ENCODE peak calls at places on chromosomes 12 and 14, in eight cellular contexts. One of them, this sample, is unnamed.

GRCh38 chr12:108365324-108365723 is 26.2 kb upstream of the CMKLR1 start:
- DNase-seq in cardiac fibroblast: no peak
- DNase-seq in HL-60: no peak
- DNase-seq in Panc1: no peak
- DNase-seq in progenitor cell of endocrine pancreas: no peak
- DNase-seq in hepatocyte: no peak
- DNase-seq in GM23338: no peak
- DNase-seq in colonic mucosa: no peak
- DNase-seq in this sample: no peak

GRCh38 chr12:99498756-99499155 is 148.8 kb upstream of the GARIN6 start:
- DNase-seq in cardiac fibroblast: no peak
- DNase-seq in HL-60: no peak
- DNase-seq in Panc1: no peak
- DNase-seq in progenitor cell of endocrine pancreas: no peak
- DNase-seq in hepatocyte: no peak
- DNase-seq in GM23338: peak
- DNase-seq in colonic mucosa: no peak
- DNase-seq in this sample: no peak

GRCh38 chr12:30110505-30110904 is 326.8 kb upstream of the TMTC1 start:
- DNase-seq in cardiac fibroblast: no peak
- DNase-seq in HL-60: no peak
- DNase-seq in Panc1: no peak
- DNase-seq in progenitor cell of endocrine pancreas: no peak
- DNase-seq in hepatocyte: no peak
- DNase-seq in GM23338: no peak
- DNase-seq in colonic mucosa: no peak
- DNase-seq in this sample: no peak

GRCh38 chr12:54136844-54137580 is 51.8 kb downstream of the SMUG1 start:
- DNase-seq in cardiac fibroblast: no peak
- DNase-seq in HL-60: no peak
- DNase-seq in Panc1: no peak
- DNase-seq in progenitor cell of endocrine pancreas: no peak
- DNase-seq in hepatocyte: peak
- DNase-seq in GM23338: no peak
- DNase-seq in colonic mucosa: no peak
- DNase-seq in this sample: no peak

GRCh38 chr14:23299558-23299957 is 3.1 kb downstream of the PPP1R3E start:
- DNase-seq in cardiac fibroblast: peak
- DNase-seq in HL-60: peak
- DNase-seq in Panc1: no peak
- DNase-seq in progenitor cell of endocrine pancreas: no peak
- DNase-seq in hepatocyte: peak
- DNase-seq in GM23338: no peak
- DNase-seq in colonic mucosa: no peak
- DNase-seq in this sample: no peak

GRCh38 chr12:15001733-15002471 is 29.1 kb downstream of the PDE6H start:
- DNase-seq in cardiac fibroblast: peak
- DNase-seq in HL-60: no peak
- DNase-seq in Panc1: no peak
- DNase-seq in progenitor cell of endocrine pancreas: no peak
- DNase-seq in hepatocyte: peak
- DNase-seq in GM23338: peak
- DNase-seq in colonic mucosa: no peak
- DNase-seq in this sample: no peak

GRCh38 chr12:101298426-101298825 is 18.5 kb downstream of the UTP20 start:
- DNase-seq in cardiac fibroblast: peak
- DNase-seq in HL-60: no peak
- DNase-seq in Panc1: no peak
- DNase-seq in progenitor cell of endocrine pancreas: no peak
- DNase-seq in hepatocyte: no peak
- DNase-seq in GM23338: no peak
- DNase-seq in colonic mucosa: no peak
- DNase-seq in this sample: no peak

GRCh38 chr14:74973003-74973614 is 17.7 kb upstream of the PGF start:
- DNase-seq in cardiac fibroblast: peak
- DNase-seq in HL-60: peak
- DNase-seq in Panc1: no peak
- DNase-seq in progenitor cell of endocrine pancreas: no peak
- DNase-seq in hepatocyte: no peak
- DNase-seq in GM23338: no peak
- DNase-seq in colonic mucosa: no peak
- DNase-seq in this sample: no peak

GRCh38 chr12:113136990-113137511 is 1.5 kb upstream of the RASAL1 start:
- DNase-seq in cardiac fibroblast: no peak
- DNase-seq in HL-60: no peak
- DNase-seq in Panc1: no peak
- DNase-seq in progenitor cell of endocrine pancreas: no peak
- DNase-seq in hepatocyte: no peak
- DNase-seq in GM23338: no peak
- DNase-seq in colonic mucosa: peak
- DNase-seq in this sample: no peak

GRCh38 chr12:78406776-78407335 is 457.7 kb upstream of the SYT1 start:
- DNase-seq in cardiac fibroblast: peak
- DNase-seq in HL-60: no peak
- DNase-seq in Panc1: no peak
- DNase-seq in progenitor cell of endocrine pancreas: no peak
- DNase-seq in hepatocyte: no peak
- DNase-seq in GM23338: no peak
- DNase-seq in colonic mucosa: no peak
- DNase-seq in this sample: no peak

GRCh38 chr12:104994301-104994700 is 8.2 kb downstream of the NOPCHAP1 start:
- DNase-seq in cardiac fibroblast: no peak
- DNase-seq in HL-60: no peak
- DNase-seq in Panc1: no peak
- DNase-seq in progenitor cell of endocrine pancreas: no peak
- DNase-seq in hepatocyte: no peak
- DNase-seq in GM23338: no peak
- DNase-seq in colonic mucosa: no peak
- DNase-seq in this sample: no peak

GRCh38 chr12:104986022-104986941 is at the start of gene NOPCHAP1:
- DNase-seq in cardiac fibroblast: peak
- DNase-seq in HL-60: peak
- DNase-seq in Panc1: peak
- DNase-seq in progenitor cell of endocrine pancreas: peak
- DNase-seq in hepatocyte: peak
- DNase-seq in GM23338: peak
- DNase-seq in colonic mucosa: peak
- DNase-seq in this sample: peak

GRCh38 chr12:104990950-104991349 is 4.8 kb downstream of the NOPCHAP1 start:
- DNase-seq in cardiac fibroblast: no peak
- DNase-seq in HL-60: no peak
- DNase-seq in Panc1: no peak
- DNase-seq in progenitor cell of endocrine pancreas: no peak
- DNase-seq in hepatocyte: no peak
- DNase-seq in GM23338: no peak
- DNase-seq in colonic mucosa: no peak
- DNase-seq in this sample: no peak

DNA sequence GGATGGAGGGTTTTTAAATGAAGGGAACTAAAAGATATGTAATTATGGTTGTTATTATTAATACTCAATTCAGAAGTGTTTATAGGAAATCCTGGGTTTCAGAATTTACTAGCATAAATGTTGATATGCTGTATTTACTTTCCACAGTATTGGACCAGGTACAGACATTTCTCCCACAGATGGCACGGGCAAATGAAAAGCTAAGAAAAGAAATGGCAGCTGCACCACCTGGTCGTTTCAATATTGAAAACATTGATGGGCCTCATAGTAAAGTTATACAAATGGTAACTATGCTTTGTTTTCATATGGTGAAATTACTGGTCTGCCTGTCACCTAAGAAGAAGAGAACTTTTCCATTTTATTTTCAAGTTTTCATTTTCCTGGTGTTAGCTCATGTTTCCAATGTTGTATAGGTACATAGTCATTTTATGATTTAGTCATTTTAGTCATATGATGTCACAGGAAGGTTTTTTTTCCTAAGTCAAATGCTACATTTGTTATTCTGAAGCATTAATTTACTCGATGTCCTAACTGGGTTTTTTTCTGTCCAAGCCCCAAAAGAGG is 5.5 kb downstream of the NOPCHAP1 start:
- DNase-seq in cardiac fibroblast: no peak
- DNase-seq in HL-60: no peak
- DNase-seq in Panc1: no peak
- DNase-seq in progenitor cell of endocrine pancreas: no peak
- DNase-seq in hepatocyte: no peak
- DNase-seq in GM23338: no peak
- DNase-seq in colonic mucosa: no peak
- DNase-seq in this sample: no peak
- TF ChIP-seq CTCF in cardiac fibroblast: no peak
- TF ChIP-seq CTCF in HL-60: no peak
- TF ChIP-seq CTCF in Panc1: no peak
- TF ChIP-seq CTCF in progenitor cell of endocrine pancreas: no peak
- TF ChIP-seq CTCF in hepatocyte: no peak
- TF ChIP-seq CTCF in GM23338: no peak
- TF ChIP-seq CTCF in colonic mucosa: no peak
- TF ChIP-seq CTCF in this sample: no peak

GRCh38 chr14:103216399-103216798 is 93.1 kb downstream of the TNFAIP2 start:
- DNase-seq in cardiac fibroblast: no peak
- DNase-seq in HL-60: no peak
- DNase-seq in Panc1: no peak
- DNase-seq in progenitor cell of endocrine pancreas: no peak
- DNase-seq in hepatocyte: no peak
- DNase-seq in GM23338: no peak
- DNase-seq in colonic mucosa: no peak
- DNase-seq in this sample: no peak

GRCh38 chr14:103214461-103214958 is 91.2 kb downstream of the TNFAIP2 start:
- DNase-seq in cardiac fibroblast: no peak
- DNase-seq in HL-60: no peak
- DNase-seq in Panc1: no peak
- DNase-seq in progenitor cell of endocrine pancreas: no peak
- DNase-seq in hepatocyte: no peak
- DNase-seq in GM23338: no peak
- DNase-seq in colonic mucosa: no peak
- DNase-seq in this sample: no peak

GRCh38 chr14:103217538-103217937 is 94.3 kb downstream of the TNFAIP2 start:
- DNase-seq in cardiac fibroblast: no peak
- DNase-seq in HL-60: no peak
- DNase-seq in Panc1: no peak
- DNase-seq in progenitor cell of endocrine pancreas: no peak
- DNase-seq in hepatocyte: no peak
- DNase-seq in GM23338: no peak
- DNase-seq in colonic mucosa: no peak
- DNase-seq in this sample: no peak

GRCh38 chr14:103216857-103217256 is 93.6 kb downstream of the TNFAIP2 start:
- DNase-seq in cardiac fibroblast: no peak
- DNase-seq in HL-60: no peak
- DNase-seq in Panc1: no peak
- DNase-seq in progenitor cell of endocrine pancreas: no peak
- DNase-seq in hepatocyte: no peak
- DNase-seq in GM23338: no peak
- DNase-seq in colonic mucosa: no peak
- DNase-seq in this sample: no peak

DNA sequence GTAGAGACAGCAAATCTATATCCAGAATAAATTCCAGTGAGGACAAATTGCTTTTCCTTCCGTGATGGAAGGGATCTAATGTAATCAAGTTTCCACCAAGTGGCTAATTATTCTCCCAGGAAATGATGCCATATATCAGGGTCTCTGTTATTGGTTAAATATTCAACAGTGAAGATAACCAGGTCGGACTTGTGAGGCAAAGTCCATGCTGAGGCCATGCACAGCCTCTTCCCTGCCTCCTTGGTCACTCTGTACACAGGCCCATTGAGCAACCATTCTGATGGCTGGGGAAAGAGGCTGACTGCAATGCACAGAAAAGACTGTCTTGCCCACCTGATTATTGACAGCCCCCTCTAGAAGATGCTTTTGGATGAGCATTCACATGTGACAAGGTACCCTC is 90.1 kb downstream of the TNFAIP2 start:
- DNase-seq in cardiac fibroblast: no peak
- DNase-seq in HL-60: no peak
- DNase-seq in Panc1: no peak
- DNase-seq in progenitor cell of endocrine pancreas: no peak
- DNase-seq in hepatocyte: peak
- DNase-seq in GM23338: no peak
- DNase-seq in colonic mucosa: no peak
- DNase-seq in this sample: no peak
- TF ChIP-seq CTCF in cardiac fibroblast: no peak
- TF ChIP-seq CTCF in HL-60: no peak
- TF ChIP-seq CTCF in Panc1: no peak
- TF ChIP-seq CTCF in progenitor cell of endocrine pancreas: no peak
- TF ChIP-seq CTCF in hepatocyte: no peak
- TF ChIP-seq CTCF in GM23338: no peak
- TF ChIP-seq CTCF in colonic mucosa: no peak
- TF ChIP-seq CTCF in this sample: no peak

DNA sequence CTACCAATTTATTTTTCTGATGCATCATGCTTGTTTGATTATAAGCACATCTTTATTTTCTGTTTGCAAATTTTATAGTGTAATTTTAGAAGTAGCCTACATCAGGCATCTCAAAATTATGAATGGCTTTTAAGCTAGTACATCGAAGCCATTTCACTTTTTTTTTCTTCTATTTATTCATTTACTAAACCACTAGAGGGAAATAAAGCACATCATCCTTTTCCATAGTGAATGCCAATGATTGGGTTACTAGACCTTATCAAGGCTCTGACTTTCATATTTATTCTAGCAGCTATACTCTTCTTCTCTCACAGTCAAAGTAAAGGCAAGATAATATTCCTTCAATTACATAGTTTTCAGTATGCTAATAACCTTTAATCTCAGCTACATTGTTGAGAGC is 736.4 kb upstream of the LRFN5 start:
- DNase-seq in cardiac fibroblast: no peak
- DNase-seq in HL-60: no peak
- DNase-seq in Panc1: no peak
- DNase-seq in progenitor cell of endocrine pancreas: no peak
- DNase-seq in hepatocyte: no peak
- DNase-seq in GM23338: peak
- DNase-seq in colonic mucosa: no peak
- DNase-seq in this sample: no peak
- TF ChIP-seq CTCF in cardiac fibroblast: no peak
- TF ChIP-seq CTCF in HL-60: no peak
- TF ChIP-seq CTCF in Panc1: no peak
- TF ChIP-seq CTCF in progenitor cell of endocrine pancreas: no peak
- TF ChIP-seq CTCF in hepatocyte: peak
- TF ChIP-seq CTCF in GM23338: no peak
- TF ChIP-seq CTCF in colonic mucosa: no peak
- TF ChIP-seq CTCF in this sample: peak

DNA sequence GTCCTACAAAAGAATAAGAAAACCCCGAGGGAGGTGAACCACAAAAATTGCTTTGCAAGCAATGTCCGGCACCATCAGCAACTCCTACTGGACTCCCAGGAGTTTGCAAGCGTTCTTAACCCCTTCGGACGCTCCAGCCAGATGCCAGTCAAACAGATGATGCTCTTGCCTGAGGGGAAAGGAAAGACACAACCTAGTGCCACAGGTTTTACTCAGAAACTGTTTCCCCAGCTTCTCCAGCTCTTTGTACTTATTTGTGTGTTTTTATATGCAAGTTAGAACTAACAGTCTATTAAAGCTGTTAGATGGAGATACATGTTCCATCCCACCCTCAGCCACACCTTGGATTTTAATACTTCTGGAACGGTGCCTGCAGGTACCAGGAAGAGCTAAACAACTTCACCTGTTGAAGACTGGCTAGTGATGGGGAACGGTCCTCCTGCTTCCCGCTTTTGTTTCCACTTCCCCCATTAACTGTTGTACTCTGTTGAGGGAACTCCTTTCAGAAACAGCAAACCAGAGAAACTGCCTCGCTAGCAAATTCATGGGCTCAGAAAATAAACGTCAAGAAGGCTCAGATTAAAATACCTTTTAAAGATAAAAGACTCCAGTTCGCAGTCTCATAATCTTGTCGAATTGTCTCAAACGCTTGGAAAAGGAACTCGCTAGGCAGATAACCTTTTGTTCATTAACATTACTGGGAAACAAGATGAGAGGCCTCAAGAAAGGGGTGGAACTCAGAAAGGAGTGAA is 1.1 kb upstream of the FERMT2 start:
- DNase-seq in cardiac fibroblast: peak
- DNase-seq in HL-60: no peak
- DNase-seq in Panc1: peak
- DNase-seq in progenitor cell of endocrine pancreas: no peak
- DNase-seq in hepatocyte: peak
- DNase-seq in GM23338: peak
- DNase-seq in colonic mucosa: peak
- DNase-seq in this sample: no peak
- TF ChIP-seq CTCF in cardiac fibroblast: peak
- TF ChIP-seq CTCF in HL-60: no peak
- TF ChIP-seq CTCF in Panc1: peak
- TF ChIP-seq CTCF in progenitor cell of endocrine pancreas: peak
- TF ChIP-seq CTCF in hepatocyte: peak
- TF ChIP-seq CTCF in GM23338: peak
- TF ChIP-seq CTCF in colonic mucosa: no peak
- TF ChIP-seq CTCF in this sample: peak

This sample was measured in type B pancreatic cell.